ENCODE peak calls at places on chromosomes 12 and 14, in six cellular contexts. J, P, M, Z, Y and O are unnamed samples.

GRCh38 chr14:87156878-87157277 is 836.1 kb downstream of the GALC start:
- DNase-seq in J (no peak), P (no peak), M (no peak), Z (no peak), Y (no peak), O (no peak)

GRCh38 chr14:51626788-51627187 is 24.9 kb upstream of the FRMD6 start:
- DNase-seq in J (no peak), P (no peak), M (no peak), Z (no peak), Y (no peak), O (no peak)

GRCh38 chr14:64502476-64503183 is 1.0 kb downstream of the ZBTB25 start:
- DNase-seq in J (peak), P (no peak), M (peak), Z (no peak), Y (no peak), O (peak)

GRCh38 chr12:80936642-80937390 is 918 bp downstream of the LIN7A start:
- DNase-seq in J (peak), P (peak), M (no peak), Z (no peak), Y (peak), O (peak)

GRCh38 chr12:90015228-90015627 is 306.6 kb upstream of the ATP2B1 start:
- DNase-seq in J (no peak), P (no peak), M (no peak), Z (no peak), Y (no peak), O (no peak)

GRCh38 chr14:94560782-94561655 is at the start of gene SERPINA4:
- DNase-seq in J (no peak), P (no peak), M (no peak), Z (no peak), Y (no peak), O (no peak)

GRCh38 chr14:61710853-61711817 is 15.8 kb downstream of the HIF1A start:
- DNase-seq in J (no peak), P (no peak), M (no peak), Z (no peak), Y (no peak), O (no peak)

GRCh38 chr14:20807304-20807956 is 4.8 kb upstream of the RNASE1 start:
- DNase-seq in J (no peak), P (no peak), M (no peak), Z (no peak), Y (no peak), O (no peak)

GRCh38 chr12:129570796-129571400 is 332.9 kb downstream of the TMEM132D start:
- DNase-seq in J (no peak), P (no peak), M (no peak), Z (no peak), Y (no peak), O (no peak)

GRCh38 chr12:101480849-101481248 is 5.7 kb downstream of the SPIC start:
- DNase-seq in J (no peak), P (no peak), M (no peak), Z (no peak), Y (no peak), O (no peak)

GRCh38 chr12:84421103-84421502 is 491.5 kb downstream of the SLC6A15 start:
- DNase-seq in J (no peak), P (no peak), M (no peak), Z (no peak), Y (no peak), O (no peak)

GRCh38 chr12:124586756-124587155 is 19.3 kb upstream of the NCOR2 start:
- DNase-seq in J (no peak), P (no peak), M (no peak), Z (no peak), Y (no peak), O (no peak)

GRCh38 chr12:115872919-115873357 is 404.6 kb downstream of the MED13L start:
- DNase-seq in J (no peak), P (no peak), M (no peak), Z (no peak), Y (peak), O (no peak)

GRCh38 chr12:6752181-6752930 is 585 bp downstream of the MLF2 start:
- DNase-seq in J (peak), P (peak), M (no peak), Z (peak), Y (peak), O (no peak)

GRCh38 chr14:75496755-75497154 is 25.5 kb upstream of the BATF start:
- DNase-seq in J (no peak), P (no peak), M (no peak), Z (no peak), Y (no peak), O (no peak)

GRCh38 chr14:39212034-39212433 is 21.7 kb upstream of the MIA2 start:
- DNase-seq in J (no peak), P (no peak), M (no peak), Z (no peak), Y (no peak), O (no peak)

GRCh38 chr12:89710873-89711179 is 2.2 kb upstream of the ATP2B1 start:
- DNase-seq in J (no peak), P (no peak), M (no peak), Z (no peak), Y (no peak), O (no peak)

GRCh38 chr14:98949506-98950135 is 322.4 kb downstream of the BCL11B start:
- DNase-seq in J (no peak), P (no peak), M (no peak), Z (no peak), Y (no peak), O (no peak)

GRCh38 chr12:43282106-43282505 is 269.9 kb downstream of the ADAMTS20 start:
- DNase-seq in J (no peak), P (no peak), M (no peak), Z (no peak), Y (no peak), O (peak)